ENCODE peak calls at places on chromosomes 16 and 17, in five cellular contexts. One of them, this sample, is unnamed.
A peak's percentile ranks its signal among the peaks of the same experiment; 100 is the strongest.

GRCh38 chr16:26542198-26542597 is 524.5 kb upstream of the C16orf82 start:
- DNase-seq in hepatocyte: no peak
- DNase-seq in activated CD8-positive, alpha-beta T cell treated with anti-CD3 and anti-CD28 coated beads for 36 hours: no peak
- DNase-seq in WERI-Rb-1: no peak
- DNase-seq in HFF-Myc: no peak
- DNase-seq in this sample: no peak

GRCh38 chr16:15856901-15857778 is at the start of gene MYH11:
- DNase-seq in HFF-Myc: no peak
- DNase-seq in activated CD8-positive, alpha-beta T cell treated with anti-CD3 and anti-CD28 coated beads for 36 hours: no peak
- DNase-seq in hepatocyte: no peak
- DNase-seq in WERI-Rb-1: no peak
- DNase-seq in this sample: peak; percentile 27

GRCh38 chr17:73770115-73770848 is 126.0 kb upstream of the SDK2 start:
- DNase-seq in activated CD8-positive, alpha-beta T cell treated with anti-CD3 and anti-CD28 coated beads for 36 hours: no peak
- DNase-seq in HFF-Myc: peak; percentile 50
- DNase-seq in WERI-Rb-1: peak; percentile 96
- DNase-seq in hepatocyte: peak; percentile 86
- DNase-seq in this sample: no peak

GRCh38 chr17:39763046-39763800 is 25.5 kb downstream of the GRB7 start:
- DNase-seq in hepatocyte: no peak
- DNase-seq in WERI-Rb-1: no peak
- DNase-seq in HFF-Myc: no peak
- DNase-seq in activated CD8-positive, alpha-beta T cell treated with anti-CD3 and anti-CD28 coated beads for 36 hours: no peak
- DNase-seq in this sample: no peak

GRCh38 chr16:89658221-89658879 is 714 bp downstream of the SPATA33 start:
- DNase-seq in WERI-Rb-1: no peak
- DNase-seq in HFF-Myc: no peak
- DNase-seq in hepatocyte: peak; percentile 45
- DNase-seq in activated CD8-positive, alpha-beta T cell treated with anti-CD3 and anti-CD28 coated beads for 36 hours: peak; percentile 28
- DNase-seq in this sample: no peak

GRCh38 chr16:89363621-89364393 is 126.6 kb downstream of the ANKRD11 start:
- DNase-seq in hepatocyte: peak; percentile 63
- DNase-seq in activated CD8-positive, alpha-beta T cell treated with anti-CD3 and anti-CD28 coated beads for 36 hours: peak; percentile 64
- DNase-seq in HFF-Myc: peak; percentile 61
- DNase-seq in WERI-Rb-1: no peak
- DNase-seq in this sample: no peak

GRCh38 chr16:50546125-50546524 is 2.1 kb upstream of the NKD1 start:
- DNase-seq in activated CD8-positive, alpha-beta T cell treated with anti-CD3 and anti-CD28 coated beads for 36 hours: no peak
- DNase-seq in WERI-Rb-1: no peak
- DNase-seq in hepatocyte: no peak
- DNase-seq in HFF-Myc: no peak
- DNase-seq in this sample: no peak

GRCh38 chr17:33756021-33756420 is 462.9 kb upstream of the ASIC2 start:
- DNase-seq in hepatocyte: no peak
- DNase-seq in activated CD8-positive, alpha-beta T cell treated with anti-CD3 and anti-CD28 coated beads for 36 hours: no peak
- DNase-seq in HFF-Myc: no peak
- DNase-seq in WERI-Rb-1: no peak
- DNase-seq in this sample: no peak

GRCh38 chr16:46974352-46974751 is 878 bp upstream of the DNAJA2 start:
- DNase-seq in HFF-Myc: no peak
- DNase-seq in activated CD8-positive, alpha-beta T cell treated with anti-CD3 and anti-CD28 coated beads for 36 hours: peak; percentile 62
- DNase-seq in hepatocyte: no peak
- DNase-seq in WERI-Rb-1: peak; percentile 30
- DNase-seq in this sample: peak; percentile 52

GRCh38 chr16:78362736-78363135 is 263.3 kb downstream of the WWOX start:
- DNase-seq in WERI-Rb-1: no peak
- DNase-seq in activated CD8-positive, alpha-beta T cell treated with anti-CD3 and anti-CD28 coated beads for 36 hours: no peak
- DNase-seq in hepatocyte: no peak
- DNase-seq in HFF-Myc: no peak
- DNase-seq in this sample: no peak

GRCh38 chr17:41800601-41801373 is 11.0 kb downstream of the P3H4 start:
- DNase-seq in WERI-Rb-1: no peak
- DNase-seq in hepatocyte: peak; percentile 96
- DNase-seq in activated CD8-positive, alpha-beta T cell treated with anti-CD3 and anti-CD28 coated beads for 36 hours: no peak
- DNase-seq in HFF-Myc: no peak
- DNase-seq in this sample: no peak

GRCh38 chr17:8976638-8977037 is 11.1 kb upstream of the PIK3R5 start:
- DNase-seq in HFF-Myc: no peak
- DNase-seq in activated CD8-positive, alpha-beta T cell treated with anti-CD3 and anti-CD28 coated beads for 36 hours: no peak
- DNase-seq in WERI-Rb-1: no peak
- DNase-seq in hepatocyte: no peak
- DNase-seq in this sample: peak; percentile 48

GRCh38 chr17:44905006-44906000 is 6.1 kb upstream of the EFTUD2 start:
- DNase-seq in HFF-Myc: peak; percentile 57
- DNase-seq in WERI-Rb-1: peak; percentile 43
- DNase-seq in activated CD8-positive, alpha-beta T cell treated with anti-CD3 and anti-CD28 coated beads for 36 hours: no peak
- DNase-seq in hepatocyte: peak; percentile 56
- DNase-seq in this sample: no peak

GRCh38 chr17:67139784-67140665 is 95.7 kb downstream of the CACNG1 start:
- DNase-seq in hepatocyte: no peak
- DNase-seq in WERI-Rb-1: no peak
- DNase-seq in HFF-Myc: no peak
- DNase-seq in activated CD8-positive, alpha-beta T cell treated with anti-CD3 and anti-CD28 coated beads for 36 hours: no peak
- DNase-seq in this sample: no peak

GRCh38 chr17:7435676-7436555 is 681 bp downstream of the TMEM102 start:
- DNase-seq in HFF-Myc: no peak
- DNase-seq in hepatocyte: peak; percentile 64
- DNase-seq in WERI-Rb-1: peak; percentile 49
- DNase-seq in activated CD8-positive, alpha-beta T cell treated with anti-CD3 and anti-CD28 coated beads for 36 hours: peak; percentile 78
- DNase-seq in this sample: peak; percentile 54
- TF ChIP-seq CTCF in HFF-Myc: peak; percentile 10
- TF ChIP-seq CTCF in hepatocyte: peak; percentile 14
- TF ChIP-seq CTCF in WERI-Rb-1: peak; percentile 38
- TF ChIP-seq CTCF in activated CD8-positive, alpha-beta T cell treated with anti-CD3 and anti-CD28 coated beads for 36 hours: peak; percentile 44
- TF ChIP-seq CTCF in this sample: peak; percentile 17

DNA sequence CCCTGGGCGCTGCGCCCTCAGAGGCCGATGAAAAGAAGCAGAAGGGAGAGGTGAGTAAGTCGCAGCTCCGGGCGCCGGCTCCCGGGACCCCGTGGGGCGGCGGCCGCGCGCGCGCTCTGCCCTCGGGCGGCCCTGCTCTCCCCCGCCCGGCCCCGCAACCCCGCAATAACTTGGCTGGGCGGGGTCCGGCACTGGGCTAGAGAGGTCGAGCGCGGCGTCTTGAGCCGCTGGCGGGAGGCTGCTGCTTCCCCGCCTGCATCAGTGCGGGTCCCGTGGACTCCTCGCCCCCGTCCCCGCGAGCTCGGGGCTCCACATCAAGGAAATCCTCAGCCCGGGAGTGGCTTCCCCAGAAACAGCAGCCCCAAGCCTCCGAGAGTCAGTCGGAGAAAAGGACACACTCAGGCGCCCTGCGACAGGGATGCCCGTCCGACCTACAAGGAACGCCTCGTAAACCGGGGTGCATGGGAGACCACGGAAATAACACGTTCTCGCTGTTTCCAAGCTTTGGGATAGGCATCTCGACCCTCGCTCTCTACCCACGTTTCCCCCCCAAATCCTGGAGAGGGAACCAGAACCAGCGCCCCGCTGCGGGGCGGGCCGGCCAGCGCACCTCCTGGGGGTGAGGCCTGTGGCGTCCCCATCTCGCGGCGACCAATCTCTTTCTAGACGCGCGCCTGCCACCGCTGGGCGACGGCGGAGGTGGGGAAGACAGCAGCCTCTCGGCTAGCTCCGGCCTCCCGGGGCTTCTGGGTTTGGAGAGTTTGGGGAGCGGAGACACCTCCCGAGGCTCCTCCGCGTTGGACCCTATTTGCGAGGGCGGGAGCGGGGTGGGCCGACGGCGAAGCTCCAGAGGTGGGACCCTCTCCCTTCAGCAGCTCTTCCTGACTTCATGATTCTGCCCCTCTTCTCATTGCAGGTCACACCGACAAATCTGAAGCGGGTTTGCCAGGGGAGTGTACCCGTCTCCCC is 809 bp upstream of the ABHD15 start:
- DNase-seq in activated CD8-positive, alpha-beta T cell treated with anti-CD3 and anti-CD28 coated beads for 36 hours: peak; percentile 87
- DNase-seq in hepatocyte: peak; percentile 80
- DNase-seq in WERI-Rb-1: peak; percentile 82
- DNase-seq in HFF-Myc: no peak
- DNase-seq in this sample: peak; percentile 85
- TF ChIP-seq CTCF in activated CD8-positive, alpha-beta T cell treated with anti-CD3 and anti-CD28 coated beads for 36 hours: peak; percentile 66
- TF ChIP-seq CTCF in hepatocyte: peak; percentile 31
- TF ChIP-seq CTCF in WERI-Rb-1: peak; percentile 44
- TF ChIP-seq CTCF in HFF-Myc: no peak
- TF ChIP-seq CTCF in this sample: peak; percentile 45

GRCh38 chr17:63568563-63568962 is 18.3 kb downstream of the DCAF7 start:
- DNase-seq in HFF-Myc: no peak
- DNase-seq in WERI-Rb-1: no peak
- DNase-seq in activated CD8-positive, alpha-beta T cell treated with anti-CD3 and anti-CD28 coated beads for 36 hours: no peak
- DNase-seq in hepatocyte: no peak
- DNase-seq in this sample: no peak

GRCh38 chr17:63578027-63578768 is 22.5 kb upstream of the TACO1 start:
- DNase-seq in WERI-Rb-1: no peak
- DNase-seq in HFF-Myc: no peak
- DNase-seq in activated CD8-positive, alpha-beta T cell treated with anti-CD3 and anti-CD28 coated beads for 36 hours: no peak
- DNase-seq in hepatocyte: no peak
- DNase-seq in this sample: no peak

GRCh38 chr17:63578769-63579111 is 22.0 kb upstream of the TACO1 start:
- DNase-seq in HFF-Myc: no peak
- DNase-seq in activated CD8-positive, alpha-beta T cell treated with anti-CD3 and anti-CD28 coated beads for 36 hours: no peak
- DNase-seq in hepatocyte: peak; percentile 47
- DNase-seq in WERI-Rb-1: no peak
- DNase-seq in this sample: no peak

GRCh38 chr17:63571632-63572310 is 21.5 kb downstream of the DCAF7 start:
- DNase-seq in activated CD8-positive, alpha-beta T cell treated with anti-CD3 and anti-CD28 coated beads for 36 hours: no peak
- DNase-seq in WERI-Rb-1: no peak
- DNase-seq in HFF-Myc: peak; percentile 46
- DNase-seq in hepatocyte: no peak
- DNase-seq in this sample: no peak

DNA sequence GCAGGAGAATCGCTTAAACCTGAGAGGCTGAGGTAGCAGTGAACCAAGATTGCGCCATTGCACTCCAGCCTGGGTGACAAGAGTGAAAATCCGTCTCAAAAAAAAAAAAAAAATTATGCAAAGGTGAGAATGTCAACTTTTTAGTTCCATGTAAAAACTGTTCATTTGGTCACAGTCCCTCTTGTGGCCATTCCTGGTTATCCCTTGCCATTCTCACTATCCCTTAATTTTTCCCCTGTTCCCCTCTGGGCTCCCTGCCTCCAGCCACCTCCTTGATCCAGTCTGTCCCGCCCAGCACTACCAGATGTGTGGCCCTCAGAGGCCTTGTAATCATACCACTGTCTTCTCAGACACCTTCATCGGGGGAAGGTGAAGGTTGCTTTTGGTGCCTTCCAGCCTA is 23.4 kb downstream of the DCAF7 start:
- DNase-seq in WERI-Rb-1: no peak
- DNase-seq in hepatocyte: no peak
- DNase-seq in HFF-Myc: no peak
- DNase-seq in activated CD8-positive, alpha-beta T cell treated with anti-CD3 and anti-CD28 coated beads for 36 hours: no peak
- DNase-seq in this sample: no peak
- TF ChIP-seq CTCF in WERI-Rb-1: peak; percentile 56
- TF ChIP-seq CTCF in hepatocyte: peak; percentile 26
- TF ChIP-seq CTCF in HFF-Myc: peak; percentile 38
- TF ChIP-seq CTCF in activated CD8-positive, alpha-beta T cell treated with anti-CD3 and anti-CD28 coated beads for 36 hours: no peak
- TF ChIP-seq CTCF in this sample: no peak

DNA sequence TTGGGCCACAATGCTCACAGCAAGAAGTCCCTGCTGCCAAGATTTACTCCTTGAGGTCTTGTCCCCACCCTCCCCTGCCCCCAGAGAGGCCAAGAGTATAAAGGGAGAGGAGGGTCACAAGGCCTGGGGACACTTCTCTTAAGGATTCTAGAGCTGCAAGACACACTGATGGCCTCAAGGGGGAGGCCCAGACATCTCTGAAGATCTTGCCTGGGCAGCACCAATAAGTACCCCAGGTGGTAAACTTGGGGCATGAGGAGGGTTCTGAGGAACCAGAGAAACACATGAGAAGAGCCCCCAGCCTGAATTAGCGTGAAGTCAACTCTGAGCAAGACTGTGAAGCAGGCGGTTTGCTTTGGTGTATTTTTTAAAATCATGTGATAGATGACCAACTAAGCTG is 26.8 kb upstream of the MTMR4 start:
- DNase-seq in activated CD8-positive, alpha-beta T cell treated with anti-CD3 and anti-CD28 coated beads for 36 hours: no peak
- DNase-seq in WERI-Rb-1: peak; percentile 58
- DNase-seq in HFF-Myc: no peak
- DNase-seq in hepatocyte: no peak
- DNase-seq in this sample: peak; percentile 47
- TF ChIP-seq CTCF in activated CD8-positive, alpha-beta T cell treated with anti-CD3 and anti-CD28 coated beads for 36 hours: peak; percentile 49
- TF ChIP-seq CTCF in WERI-Rb-1: peak; percentile 79
- TF ChIP-seq CTCF in HFF-Myc: peak; percentile 36
- TF ChIP-seq CTCF in hepatocyte: no peak
- TF ChIP-seq CTCF in this sample: peak; percentile 50

This sample was measured in GM10248.